ENCODE peak calls at places on chromosomes 4 and X, in ten cellular contexts. W is adrenal gland; Q is NT2/D1; B is WTC11; V is A549; C is right lobe of liver; Z is stimulated activated CD4-positive, alpha-beta T cell treated with anti-CD3 and anti-CD28 coated beads, Interleukin-4, amount 100 ng/mL, for 1 hour; O is stimulated activated CD8-positive, alpha-beta memory T cell treated with anti-CD3 and anti-CD28 coated beads, Interleukin-7, amount 100 ng/mL, for 24 hours; I is renal cortical epithelial cell; F is EH. H is an unnamed sample.

GRCh38 chrX:150036181-150036580 is 97.9 kb upstream of the EOLA2 start:
- DNase-seq in F (peak), V (peak), B (no peak), Q (no peak), Z (no peak), I (peak), O (no peak), C (peak), W (peak), H (peak)

GRCh38 chr4:9773464-9773863 is 8.0 kb upstream of the DRD5 start:
- DNase-seq in Q (no peak), C (no peak), V (no peak), Z (no peak), I (no peak), B (no peak), F (no peak), W (no peak), O (no peak), H (no peak)

GRCh38 chrX:31435592-31435991 is 363.8 kb upstream of the FTHL17 start:
- DNase-seq in C (no peak), Q (peak), V (no peak), I (peak), F (peak), O (no peak), Z (no peak), B (peak), W (no peak), H (no peak)

GRCh38 chr4:78457751-78458150 is 93.8 kb upstream of the ANXA3 start:
- DNase-seq in C (no peak), V (no peak), F (no peak), B (no peak), O (no peak), Q (no peak), W (no peak), Z (no peak), I (no peak), H (no peak)

GRCh38 chrX:57952320-57952678 is 42.0 kb upstream of the ZXDA start:
- DNase-seq in B (no peak), F (no peak), V (no peak), Z (no peak), Q (no peak), C (no peak), W (peak), I (no peak), O (no peak), H (no peak)

GRCh38 chr4:139704915-139705485 is 39.4 kb downstream of the MGST2 start:
- DNase-seq in I (no peak), C (no peak), B (no peak), O (no peak), Q (no peak), F (peak), Z (no peak), V (peak), W (no peak), H (peak)

GRCh38 chr4:113467581-113467980 is 294.0 kb downstream of the CAMK2D start:
- DNase-seq in Q (no peak), Z (no peak), O (no peak), C (no peak), W (no peak), B (no peak), F (peak), I (peak), V (peak), H (peak)

GRCh38 chr4:16360694-16361262 is 134.5 kb upstream of the TAPT1 start:
- DNase-seq in Z (no peak), B (no peak), Q (no peak), V (no peak), F (no peak), C (no peak), O (no peak), W (no peak), I (no peak), H (no peak)

H was measured in bronchial epithelial cell.